ENCODE peak calls at places on chromosomes 7 and 10, in four cellular contexts. S is activated T-cell treated with anti-CD3 and anti-CD28 coated beads for 48 hours; O is fibroblast of lung; P is CD4-positive, alpha-beta T cell. G is an unnamed sample.

GRCh38 chr7:50962962-50963374 is 180.3 kb upstream of the GRB10 start:
- DNase-seq in S (no peak), O (peak), P (no peak), G (peak)

GRCh38 chr10:121702351-121703320 is 104.4 kb upstream of the FGFR2 start:
- DNase-seq in S (no peak), O (no peak), P (no peak), G (peak)

GRCh38 chr7:78924581-78924980 is 528.9 kb downstream of the MAGI2 start:
- DNase-seq in S (no peak), O (peak), P (no peak), G (peak)

GRCh38 chr7:158044156-158044823 is 543.3 kb downstream of the PTPRN2 start:
- DNase-seq in S (no peak), O (no peak), P (no peak), G (no peak)

GRCh38 chr10:89207801-89208551 is 859 bp upstream of the CH25H start:
- DNase-seq in S (no peak), O (no peak), P (no peak), G (peak)

GRCh38 chr10:12500406-12501303 is 151.3 kb downstream of the CAMK1D start:
- DNase-seq in S (no peak), O (no peak), P (no peak), G (no peak)

GRCh38 chr10:113867904-113868303 is 13.4 kb downstream of the NHLRC2 start:
- DNase-seq in S (no peak), O (no peak), P (no peak), G (no peak)

GRCh38 chr7:31080112-31080511 is 28.0 kb downstream of the ADCYAP1R1 start:
- DNase-seq in S (no peak), O (no peak), P (no peak), G (no peak)

GRCh38 chr7:106779877-106780276 is 85.2 kb upstream of the PIK3CG start:
- DNase-seq in S (no peak), O (no peak), P (no peak), G (no peak)

GRCh38 chr7:135773451-135773850 is 24.8 kb upstream of the FAM180A start:
- DNase-seq in S (no peak), O (no peak), P (no peak), G (no peak)

GRCh38 chr7:28629216-28629848 is 217.0 kb downstream of the CREB5 start:
- DNase-seq in S (no peak), O (peak), P (no peak), G (peak)

GRCh38 chr7:116953372-116953726 is at the start of gene ST7:
- DNase-seq in S (peak), O (peak), P (peak), G (peak)

GRCh38 chr7:64625114-64626082 is 40.5 kb upstream of the ZNF107 start:
- DNase-seq in S (no peak), O (no peak), P (no peak), G (no peak)

GRCh38 chr10:13272164-13272571 is 27.7 kb downstream of the PHYH start:
- DNase-seq in S (no peak), O (peak), P (no peak), G (peak)

GRCh38 chr7:49497471-49497870 is 276.0 kb upstream of the VWC2 start:
- DNase-seq in S (no peak), O (no peak), P (no peak), G (no peak)

GRCh38 chr10:4981722-4982471 is 18.7 kb downstream of the AKR1C1 start:
- DNase-seq in S (no peak), O (peak), P (no peak), G (no peak)

GRCh38 chr10:100025528-100026070 is 15.9 kb upstream of the DNMBP start:
- DNase-seq in S (no peak), O (peak), P (no peak), G (no peak)

G was measured in AG08396.